ENCODE peak calls at places on chromosomes 5 and 9, in nine cellular contexts. M is ascending aorta, P is foreskin fibroblast, O is MCF 10A, U is WTC11, D is Calu3, T is heart right ventricle, C is cardiac muscle cell, J is epithelial cell of esophagus. A is an unnamed sample.
A peak's percentile ranks its signal among the peaks of the same experiment; 100 is the strongest.

GRCh38 chr5:157568717-157569116 is 6.9 kb downstream of the ADAM19 start:
- DNase-seq in M (no peak), P (no peak), O (no peak), U (no peak), D (no peak), T (no peak), C (no peak), J (no peak), A (no peak)

GRCh38 chr5:61329729-61330128 is 2.3 kb upstream of the ZSWIM6 start:
- DNase-seq in M (no peak), P (peak; percentile 55), O (peak; percentile 24), U (no peak), D (no peak), T (no peak), C (no peak), J (no peak), A (no peak)

GRCh38 chr5:113405530-113405929 is 29.3 kb downstream of the TSSK1B start:
- DNase-seq in M (no peak), P (no peak), O (no peak), U (no peak), D (no peak), T (no peak), C (no peak), J (no peak), A (no peak)

GRCh38 chr9:91177661-91178280 is 183.9 kb downstream of the AUH start:
- DNase-seq in M (no peak), P (peak; percentile 17), O (peak; percentile 94), U (no peak), D (no peak), T (no peak), C (no peak), J (peak; percentile 76), A (no peak)

GRCh38 chr5:158301186-158301585 is 442.2 kb upstream of the CLINT1 start:
- DNase-seq in M (no peak), P (peak; percentile 31), O (no peak), U (no peak), D (no peak), T (no peak), C (no peak), J (no peak), A (no peak)

GRCh38 chr9:95508242-95508967 is 8.4 kb downstream of the PTCH1 start:
- DNase-seq in M (no peak), P (peak; percentile 66), O (no peak), U (peak; percentile 18), D (no peak), T (peak; percentile 32), C (peak; percentile 41), J (peak; percentile 34), A (no peak)

GRCh38 chr9:37677435-37677834 is 26.7 kb downstream of the FRMPD1 start:
- DNase-seq in M (no peak), P (no peak), O (no peak), U (no peak), D (no peak), T (no peak), C (no peak), J (no peak), A (no peak)

GRCh38 chr5:142655339-142656267 is 30.3 kb downstream of the FGF1 start:
- DNase-seq in M (peak; percentile 33), P (peak; percentile 91), O (peak; percentile 84), U (peak; percentile 88), D (peak; percentile 90), T (peak; percentile 89), C (peak; percentile 92), J (peak; percentile 72), A (peak; percentile 85)

GRCh38 chr5:175745212-175745611 is 87.3 kb downstream of the HRH2 start:
- DNase-seq in M (no peak), P (no peak), O (no peak), U (no peak), D (no peak), T (no peak), C (no peak), J (no peak), A (no peak)

GRCh38 chr5:139893873-139894272 is 98.3 kb downstream of the PSD2 start:
- DNase-seq in M (no peak), P (no peak), O (no peak), U (no peak), D (no peak), T (no peak), C (no peak), J (no peak), A (no peak)

GRCh38 chr9:77464591-77465125 is 183.5 kb downstream of the GNA14 start:
- DNase-seq in M (no peak), P (peak; percentile 46), O (no peak), U (no peak), D (no peak), T (no peak), C (peak; percentile 24), J (no peak), A (no peak)

GRCh38 chr5:65722575-65723424 is 795 bp downstream of the NLN start:
- DNase-seq in M (no peak), P (peak; percentile 85), O (peak; percentile 74), U (peak; percentile 20), D (peak; percentile 20), T (no peak), C (peak; percentile 79), J (peak; percentile 47), A (peak; percentile 72)

GRCh38 chr9:127049044-127049443 is 73.4 kb downstream of the ANGPTL2 start:
- DNase-seq in M (no peak), P (peak; percentile 87), O (peak; percentile 96), U (no peak), D (peak; percentile 33), T (no peak), C (peak; percentile 95), J (peak; percentile 95), A (no peak)
- TF ChIP-seq CTCF in M (peak; percentile 36), P (peak; percentile 28), O (no peak), U (no peak), D (no peak), T (peak; percentile 41), C (peak; percentile 45), J (peak; percentile 54), A (no peak)

GRCh38 chr9:105359899-105360298 is 87.9 kb upstream of the FSD1L start:
- DNase-seq in M (no peak), P (peak; percentile 36), O (no peak), U (no peak), D (no peak), T (no peak), C (peak; percentile 48), J (no peak), A (no peak)

GRCh38 chr9:105354448-105354847 is 93.4 kb upstream of the FSD1L start:
- DNase-seq in M (no peak), P (no peak), O (no peak), U (no peak), D (no peak), T (no peak), C (no peak), J (no peak), A (no peak)

GRCh38 chr9:105357937-105358336 is 89.9 kb upstream of the FSD1L start:
- DNase-seq in M (no peak), P (no peak), O (no peak), U (no peak), D (no peak), T (no peak), C (no peak), J (no peak), A (no peak)

GRCh38 chr9:105360344-105360743 is 87.5 kb upstream of the FSD1L start:
- DNase-seq in M (no peak), P (peak; percentile 6), O (no peak), U (no peak), D (no peak), T (no peak), C (peak; percentile 6), J (peak; percentile 10), A (no peak)

DNA sequence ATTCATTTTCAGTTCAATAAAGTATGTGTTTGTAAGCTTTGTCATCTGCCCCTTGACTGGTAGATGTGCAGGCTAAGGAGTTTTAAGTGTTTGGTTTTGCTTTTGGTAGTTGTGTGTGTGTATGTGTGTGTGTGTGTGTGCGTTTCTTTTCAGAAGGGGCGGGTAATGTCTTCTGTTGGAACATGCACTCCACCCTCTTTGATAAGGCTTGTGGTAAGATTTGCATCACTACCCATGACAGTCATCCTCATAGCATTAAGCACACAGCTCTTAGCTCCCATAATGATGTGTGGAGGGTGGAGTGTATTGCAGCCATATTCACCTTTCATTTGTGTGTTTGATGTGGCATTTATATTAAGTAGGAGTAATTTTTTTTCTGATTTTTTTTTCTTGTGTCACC is 92.0 kb upstream of the FSD1L start:
- DNase-seq in M (no peak), P (peak; percentile 60), O (no peak), U (no peak), D (no peak), T (no peak), C (peak; percentile 65), J (peak; percentile 53), A (peak; percentile 2)
- TF ChIP-seq CTCF in M (no peak), P (no peak), O (no peak), U (no peak), D (no peak), T (no peak), C (no peak), J (peak; percentile 2), A (no peak)

GRCh38 chr5:172845190-172845975 is 11.3 kb downstream of the ERGIC1 start:
- DNase-seq in M (no peak), P (no peak), O (no peak), U (no peak), D (no peak), T (no peak), C (no peak), J (no peak), A (no peak)
- TF ChIP-seq CTCF in M (no peak), P (no peak), O (no peak), U (no peak), D (no peak), T (no peak), C (no peak), J (peak; percentile 11), A (no peak)

DNA sequence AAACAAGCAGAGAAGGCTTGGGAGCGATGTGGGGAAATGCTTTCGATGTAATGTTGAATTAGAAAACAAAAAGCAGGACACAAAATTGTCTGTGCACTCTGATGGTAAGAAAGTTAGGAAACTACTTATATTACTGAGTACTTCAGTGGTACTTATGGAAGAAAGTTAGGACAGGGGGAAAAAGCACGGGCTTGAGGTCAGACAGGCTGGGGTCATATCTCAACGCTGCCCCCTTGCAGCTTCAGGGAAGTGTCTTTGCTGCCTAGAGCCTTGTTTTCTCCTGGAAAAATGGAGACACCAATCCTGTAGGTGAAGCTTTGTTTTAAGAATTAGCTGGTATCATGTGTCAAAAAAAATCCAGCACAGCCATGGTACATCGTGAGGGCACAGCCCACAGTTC is 23.0 kb downstream of the NEURL1B start:
- DNase-seq in M (no peak), P (no peak), O (no peak), U (no peak), D (no peak), T (no peak), C (no peak), J (no peak), A (no peak)
- TF ChIP-seq CTCF in M (no peak), P (no peak), O (no peak), U (no peak), D (no peak), T (no peak), C (no peak), J (no peak), A (no peak)

GRCh38 chr5:34762321-34762871 is 76.6 kb upstream of the TTC23L start:
- DNase-seq in M (no peak), P (peak; percentile 98), O (no peak), U (no peak), D (no peak), T (peak; percentile 16), C (peak; percentile 81), J (no peak), A (no peak)
- TF ChIP-seq CTCF in M (no peak), P (no peak), O (no peak), U (no peak), D (no peak), T (no peak), C (no peak), J (no peak), A (no peak)

GRCh38 chr9:83662933-83663332 is 40.0 kb downstream of the IDNK start:
- DNase-seq in M (no peak), P (no peak), O (no peak), U (no peak), D (no peak), T (no peak), C (no peak), J (no peak), A (no peak)
- TF ChIP-seq CTCF in M (no peak), P (no peak), O (no peak), U (no peak), D (no peak), T (no peak), C (no peak), J (no peak), A (no peak)

A was measured in K562.